ENCODE peak calls at places on chromosomes 5 and 9, in eight cellular contexts. W, B, E, V, D, H, K and O are unnamed samples.
A peak's percentile ranks its signal among the peaks of the same experiment; 100 is the strongest.

GRCh38 chr5:1644810-1645571 is 121.2 kb upstream of the LPCAT1 start:
- DNase-seq in W (peak; percentile 82), B (peak; percentile 91), E (peak; percentile 83), V (peak; percentile 95), D (peak; percentile 81), H (peak; percentile 89), K (peak; percentile 90), O (no peak)

GRCh38 chr9:15469406-15469805 is 41.4 kb downstream of the PSIP1 start:
- DNase-seq in W (no peak), B (no peak), E (no peak), V (no peak), D (no peak), H (no peak), K (no peak), O (no peak)

GRCh38 chr5:87300744-87301143 is 33.1 kb downstream of the RASA1 start:
- DNase-seq in W (no peak), B (no peak), E (no peak), V (no peak), D (peak; percentile 82), H (no peak), K (no peak), O (no peak)

GRCh38 chr9:2066312-2067273 is 51.4 kb downstream of the SMARCA2 start:
- DNase-seq in W (no peak), B (no peak), E (no peak), V (no peak), D (peak; percentile 24), H (no peak), K (no peak), O (no peak)

GRCh38 chr5:128197911-128198522 is 114.5 kb downstream of the SLC12A2 start:
- DNase-seq in W (no peak), B (no peak), E (no peak), V (no peak), D (no peak), H (no peak), K (no peak), O (no peak)

GRCh38 chr5:65739162-65739561 is 17.2 kb downstream of the NLN start:
- DNase-seq in W (no peak), B (no peak), E (no peak), V (no peak), D (no peak), H (no peak), K (no peak), O (no peak)

GRCh38 chr5:164191240-164191639 is 685.8 kb downstream of the MAT2B start:
- DNase-seq in W (no peak), B (no peak), E (peak; percentile 66), V (no peak), D (no peak), H (peak; percentile 14), K (peak; percentile 70), O (no peak)

GRCh38 chr5:5183192-5183699 is 43.1 kb downstream of the ADAMTS16 start:
- DNase-seq in W (no peak), B (no peak), E (no peak), V (no peak), D (no peak), H (no peak), K (no peak), O (no peak)

GRCh38 chr5:72996632-72997031 is 40.8 kb downstream of the FCHO2 start:
- DNase-seq in W (no peak), B (no peak), E (no peak), V (no peak), D (no peak), H (no peak), K (no peak), O (no peak)

GRCh38 chr5:143932584-143932983 is 120.6 kb downstream of the HMHB1 start:
- DNase-seq in W (no peak), B (no peak), E (no peak), V (no peak), D (no peak), H (no peak), K (no peak), O (no peak)

GRCh38 chr9:83596899-83597504 is 25.9 kb upstream of the IDNK start:
- DNase-seq in W (no peak), B (no peak), E (peak; percentile 29), V (no peak), D (peak; percentile 27), H (no peak), K (peak; percentile 67), O (no peak)

GRCh38 chr9:69645488-69645887 is 26.7 kb downstream of the APBA1 start:
- DNase-seq in W (peak; percentile 50), B (no peak), E (peak; percentile 56), V (no peak), D (no peak), H (no peak), K (no peak), O (no peak)

GRCh38 chr9:78821126-78821822 is 524.3 kb downstream of the PSAT1 start:
- DNase-seq in W (no peak), B (no peak), E (no peak), V (no peak), D (peak; percentile 52), H (no peak), K (no peak), O (no peak)

GRCh38 chr9:94783121-94783664 is 56.7 kb downstream of the AOPEP start:
- DNase-seq in W (peak; percentile 71), B (peak; percentile 96), E (peak; percentile 76), V (no peak), D (peak; percentile 100), H (peak; percentile 71), K (peak; percentile 86), O (peak; percentile 23)

GRCh38 chr5:83312672-83313071 is 158.9 kb upstream of the VCAN start:
- DNase-seq in W (no peak), B (no peak), E (no peak), V (no peak), D (no peak), H (no peak), K (no peak), O (no peak)

GRCh38 chr5:83306572-83307241 is 164.8 kb upstream of the VCAN start:
- DNase-seq in W (no peak), B (peak; percentile 76), E (peak; percentile 11), V (peak; percentile 76), D (no peak), H (no peak), K (peak; percentile 50), O (no peak)
- TF ChIP-seq POLR2A in W (no peak), B (no peak), E (no peak), V (no peak), D (no peak), H (no peak), K (no peak), O (no peak)

GRCh38 chr9:28925184-28925583 is 1351.9 kb upstream of the C9orf72 start:
- DNase-seq in W (no peak), B (no peak), E (no peak), V (no peak), D (no peak), H (no peak), K (no peak), O (no peak)

GRCh38 chr9:28921857-28922500 is 1348.7 kb upstream of the C9orf72 start:
- DNase-seq in W (no peak), B (no peak), E (no peak), V (no peak), D (no peak), H (no peak), K (no peak), O (no peak)

GRCh38 chr9:28926311-28926710 is 1353.0 kb upstream of the C9orf72 start:
- DNase-seq in W (no peak), B (no peak), E (no peak), V (no peak), D (no peak), H (no peak), K (no peak), O (no peak)

GRCh38 chr9:28927711-28928110 is 1354.4 kb upstream of the C9orf72 start:
- DNase-seq in W (no peak), B (no peak), E (no peak), V (no peak), D (peak; percentile 50), H (no peak), K (no peak), O (no peak)
- H3K4me3 ChIP-seq in W (no peak overlapping the region), B (no peak overlapping the region), E (no peak overlapping the region), V (no peak overlapping the region), D (no peak overlapping the region), H (no peak overlapping the region), K (no peak overlapping the region), O (no peak overlapping the region)

DNA sequence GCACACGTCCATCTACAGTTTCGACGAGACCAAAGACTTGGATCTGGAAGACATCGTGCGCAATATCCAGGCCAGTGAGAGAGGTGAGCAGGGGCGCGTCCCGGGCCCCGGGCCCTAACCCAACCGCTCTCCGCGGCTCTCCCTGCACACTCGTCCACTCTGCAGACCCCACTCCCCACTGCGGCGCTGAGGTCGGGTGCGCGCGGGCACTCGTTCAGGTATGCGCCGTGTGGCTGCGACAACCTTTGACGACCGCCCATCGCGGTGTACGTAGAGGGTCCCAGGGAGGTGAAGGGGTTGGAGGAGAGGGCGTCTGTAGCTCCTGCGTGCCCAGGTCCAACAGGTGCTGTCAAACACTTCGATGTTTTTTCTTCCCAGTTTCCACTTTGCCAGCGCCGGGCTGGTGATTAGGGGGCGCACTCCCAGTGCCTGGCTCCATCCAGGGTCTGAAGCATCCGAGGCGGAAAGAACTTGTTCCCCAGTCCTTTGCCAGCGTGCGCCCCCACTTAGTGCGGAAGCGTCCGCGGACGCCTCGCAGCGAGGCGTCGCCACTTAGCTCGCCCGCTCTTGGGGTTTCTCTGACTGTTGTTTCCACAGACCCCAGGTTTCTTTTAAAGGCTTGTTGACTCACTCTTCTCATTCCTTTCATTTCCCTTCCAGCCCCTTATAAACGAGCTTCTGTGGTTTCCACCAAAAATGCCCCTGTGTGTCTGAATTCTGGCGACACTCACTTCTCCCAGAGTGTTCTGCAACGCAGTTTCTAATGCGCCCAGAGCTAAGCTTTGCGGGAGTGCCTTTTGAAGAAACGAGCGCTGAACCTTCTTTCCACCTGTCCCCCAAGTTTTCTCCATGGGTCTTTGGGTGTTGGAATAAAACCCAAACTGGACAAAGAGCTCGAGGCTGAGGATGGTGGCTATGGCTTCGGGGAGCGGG is 1.6 kb downstream of the NPR3 start:
- DNase-seq in W (no peak), B (no peak), E (no peak), V (no peak), D (no peak), H (no peak), K (no peak), O (no peak)
- TF ChIP-seq POLR2A in W (no peak), B (no peak), E (no peak), V (no peak), D (no peak), H (no peak), K (no peak), O (no peak)

GRCh38 chr9:98973546-98973921 is 29.8 kb downstream of the COL15A1 start:
- DNase-seq in W (no peak), B (peak; percentile 85), E (no peak), V (no peak), D (no peak), H (peak; percentile 79), K (no peak), O (no peak)

GRCh38 chr9:98971168-98971914 is 27.6 kb downstream of the COL15A1 start:
- DNase-seq in W (no peak), B (no peak), E (no peak), V (no peak), D (no peak), H (no peak), K (no peak), O (no peak)

GRCh38 chr9:98971915-98972223 is 28.2 kb downstream of the COL15A1 start:
- DNase-seq in W (no peak), B (no peak), E (no peak), V (no peak), D (no peak), H (no peak), K (no peak), O (no peak)

GRCh38 chr9:98974106-98974505 is 30.4 kb downstream of the COL15A1 start:
- DNase-seq in W (no peak), B (no peak), E (no peak), V (no peak), D (no peak), H (no peak), K (no peak), O (no peak)

GRCh38 chr9:98972641-98973545 is 29.2 kb downstream of the COL15A1 start:
- DNase-seq in W (no peak), B (no peak), E (no peak), V (no peak), D (no peak), H (no peak), K (no peak), O (no peak)
- H3K4me3 ChIP-seq in W (no peak overlapping the region), B (no peak overlapping the region), E (no peak overlapping the region), V (no peak overlapping the region), D (no peak overlapping the region), H (no peak overlapping the region), K (no peak overlapping the region), O (no peak overlapping the region)